ENCODE peak calls at places on chromosomes 5 and 9, in nine cellular contexts. W is OCI-LY7; I is breast epithelium; B is NCI-H2171 treated with DMSO at 0.1 percent for 48 hours; V is nephron progenitor cell; H is stimulated activated CD4-positive, alpha-beta T cell treated with anti-CD3 and anti-CD28 coated beads, TNF-alpha, amount 100 ng/mL, for 48 hours; R is uterus; C is epithelial cell of esophagus; E is NCI-H1930. Y is an unnamed sample.

GRCh38 chr5:89282832-89283510 is 400.0 kb upstream of the MEF2C start:
- DNase-seq in C (peak), V (no peak), W (no peak), B (no peak), H (no peak), R (no peak), E (no peak), I (no peak), Y (peak)

GRCh38 chr9:6922124-6922676 is 164.4 kb downstream of the KDM4C start:
- DNase-seq in H (no peak), E (no peak), B (no peak), I (no peak), C (peak), V (no peak), W (no peak), R (no peak), Y (no peak)

GRCh38 chr5:96180684-96181083 is 219.0 kb upstream of the ELL2 start:
- DNase-seq in V (no peak), R (no peak), I (no peak), C (no peak), B (no peak), E (no peak), H (no peak), W (no peak), Y (no peak)

GRCh38 chr5:169914766-169915165 is 65.5 kb downstream of the INSYN2B start:
- DNase-seq in V (peak), R (no peak), E (no peak), C (no peak), B (no peak), H (no peak), W (no peak), I (no peak), Y (no peak)

GRCh38 chr9:96199006-96199405 is 103.0 kb downstream of the HSD17B3 start:
- DNase-seq in I (no peak), E (no peak), B (no peak), H (no peak), R (no peak), V (no peak), C (peak), W (no peak), Y (no peak)

GRCh38 chr5:62132279-62132678 is 173.7 kb upstream of the KIF2A start:
- DNase-seq in H (no peak), W (no peak), R (no peak), B (no peak), C (no peak), E (no peak), V (no peak), I (no peak), Y (no peak)

GRCh38 chr9:27582794-27583193 is 9.5 kb upstream of the C9orf72 start:
- DNase-seq in V (no peak), I (no peak), R (no peak), B (no peak), H (no peak), E (no peak), C (no peak), W (no peak), Y (peak)

GRCh38 chr5:141869514-141869913 is 8.7 kb downstream of the PCDH1 start:
- DNase-seq in W (no peak), H (no peak), I (peak), C (peak), V (no peak), R (no peak), B (no peak), E (no peak), Y (no peak)

GRCh38 chr5:130109152-130109551 is 204.9 kb downstream of the CHSY3 start:
- DNase-seq in E (peak), B (peak), I (no peak), V (no peak), H (no peak), W (peak), C (peak), R (no peak), Y (peak)

GRCh38 chr5:10914741-10915480 is 153.9 kb upstream of the DAP start:
- DNase-seq in H (no peak), I (no peak), C (no peak), R (no peak), W (no peak), E (no peak), V (no peak), B (no peak), Y (no peak)

GRCh38 chr9:104557179-104557634 is 11.8 kb upstream of the OR13C8 start:
- DNase-seq in V (no peak), H (no peak), B (peak), C (no peak), R (no peak), W (peak), E (no peak), I (no peak), Y (no peak)

GRCh38 chr5:115770466-115770865 is 46.0 kb downstream of the CDO1 start:
- DNase-seq in V (no peak), B (no peak), I (no peak), C (peak), W (peak), R (no peak), E (no peak), H (no peak), Y (peak)

GRCh38 chr5:177362102-177362868 is 4.6 kb downstream of the RGS14 start:
- DNase-seq in E (no peak), B (no peak), R (no peak), V (no peak), H (no peak), W (no peak), I (no peak), C (no peak), Y (no peak)

GRCh38 chr9:110257097-110257955 is 1.0 kb upstream of the TXN start:
- DNase-seq in E (no peak), B (peak), H (no peak), I (no peak), W (no peak), C (peak), R (peak), V (peak), Y (peak)

GRCh38 chr9:15142903-15143534 is 164.0 kb downstream of the TTC39B start:
- DNase-seq in E (peak), V (peak), W (peak), I (no peak), C (peak), R (no peak), H (no peak), B (peak), Y (peak)

GRCh38 chr9:79256691-79257213 is 315.0 kb upstream of the TLE4 start:
- DNase-seq in H (no peak), V (peak), C (no peak), I (no peak), E (peak), R (no peak), W (no peak), B (peak), Y (peak)

GRCh38 chr5:131139321-131139720 is 25.7 kb downstream of the HINT1 start:
- DNase-seq in H (no peak), W (no peak), C (no peak), I (no peak), B (no peak), V (no peak), E (no peak), R (no peak), Y (no peak)

GRCh38 chr5:40437452-40437861 is 242.3 kb upstream of the PTGER4 start:
- DNase-seq in H (no peak), R (no peak), E (no peak), C (peak), V (no peak), B (no peak), W (no peak), I (no peak), Y (peak)

GRCh38 chr5:131209506-131210191 is 38.9 kb downstream of the LYRM7 start:
- DNase-seq in W (peak), C (no peak), B (peak), E (no peak), V (no peak), H (no peak), I (no peak), R (no peak), Y (peak)

GRCh38 chr5:116881921-116882531 is 307.4 kb upstream of the SEMA6A start:
- DNase-seq in E (peak), W (no peak), V (no peak), C (no peak), H (no peak), B (no peak), R (no peak), I (no peak), Y (peak)

GRCh38 chr9:133834080-133834976 is 96.2 kb upstream of the SARDH start:
- DNase-seq in R (no peak), B (no peak), I (no peak), H (no peak), W (no peak), V (no peak), C (no peak), E (no peak), Y (no peak)

GRCh38 chr9:82790868-82791267 is 272.1 kb downstream of the RASEF start:
- DNase-seq in V (no peak), I (no peak), B (no peak), C (no peak), W (no peak), R (no peak), H (no peak), E (no peak), Y (no peak)

GRCh38 chr5:58264276-58264675 is 195.6 kb downstream of the PLK2 start:
- DNase-seq in C (no peak), W (no peak), V (no peak), H (no peak), B (no peak), E (no peak), I (no peak), R (no peak), Y (no peak)

GRCh38 chr9:7935666-7936065 is 136.1 kb upstream of the DMAC1 start:
- DNase-seq in W (no peak), B (no peak), E (no peak), R (no peak), C (no peak), I (no peak), H (no peak), V (no peak), Y (no peak)

GRCh38 chr5:147509041-147509709 is 693 bp downstream of the DPYSL3 start:
- DNase-seq in H (no peak), C (peak), V (peak), R (peak), E (no peak), B (peak), I (peak), W (no peak), Y (peak)

GRCh38 chr5:30981576-30981975 is 211.9 kb upstream of the CDH6 start:
- DNase-seq in E (no peak), C (no peak), V (no peak), R (no peak), I (no peak), B (no peak), W (no peak), H (no peak), Y (no peak)

GRCh38 chr9:35112257-35113020 is 3.2 kb downstream of the ATOSB start:
- DNase-seq in W (no peak), H (no peak), I (no peak), B (no peak), C (peak), R (no peak), E (no peak), V (no peak), Y (no peak)

GRCh38 chr5:146466521-146467349 is 19.6 kb downstream of the TCERG1 start:
- DNase-seq in W (peak), H (no peak), V (no peak), C (peak), I (no peak), R (no peak), E (no peak), B (no peak), Y (peak)

GRCh38 chr5:142445266-142445665 is 120.4 kb upstream of the SPRY4 start:
- DNase-seq in H (no peak), E (no peak), C (no peak), W (no peak), R (no peak), B (no peak), I (no peak), V (no peak), Y (no peak)